ENCODE peak calls at places on chromosomes 3 and 15, in four cellular contexts. E is WTC11, L is K562, N is HepG2. M is an unnamed sample.

GRCh38 chr3:31253782-31254181 is 278.9 kb upstream of the STT3B start:
- DNase-seq in E (no peak), N (no peak), L (no peak), M (no peak)

GRCh38 chr15:29612096-29612495 is 210.2 kb downstream of the TJP1 start:
- DNase-seq in L (no peak), N (no peak), E (no peak), M (no peak)

GRCh38 chr15:40238927-40239591 is at the start of gene PAK6:
- DNase-seq in N (no peak), L (peak), E (peak), M (no peak)

GRCh38 chr15:36130641-36131310 is 448.6 kb upstream of the CDIN1 start:
- DNase-seq in N (no peak), E (no peak), L (no peak), M (no peak)

GRCh38 chr15:36208868-36209582 is 370.4 kb upstream of the CDIN1 start:
- DNase-seq in N (no peak), E (no peak), L (no peak), M (no peak)

GRCh38 chr15:67899596-67900283 is 59.9 kb upstream of the RNU6-1 start:
- DNase-seq in L (no peak), N (no peak), E (no peak), M (no peak)

GRCh38 chr15:35540885-35541284 is 5.1 kb downstream of the DPH6 start:
- DNase-seq in N (no peak), L (no peak), E (no peak), M (no peak)

GRCh38 chr3:30306896-30307295 is 299.5 kb upstream of the TGFBR2 start:
- DNase-seq in L (no peak), N (no peak), E (no peak), M (no peak)

GRCh38 chr3:113275876-113276580 is 64.7 kb downstream of the BOC start:
- DNase-seq in L (no peak), N (peak), E (no peak), M (peak)

GRCh38 chr3:11346416-11346815 is 74.2 kb downstream of the ATG7 start:
- DNase-seq in E (no peak), L (no peak), N (no peak), M (no peak)

GRCh38 chr3:170726976-170727661 is 141.2 kb upstream of the SLC7A14 start:
- DNase-seq in E (no peak), N (no peak), L (peak), M (no peak)

GRCh38 chr15:55255714-55256113 is 33.9 kb downstream of the RAB27A start:
- DNase-seq in L (no peak), E (no peak), N (no peak), M (no peak)

GRCh38 chr3:113575191-113575590 is 42.8 kb downstream of the SIDT1 start:
- DNase-seq in L (no peak), N (no peak), E (no peak), M (no peak)

GRCh38 chr15:50883903-50884302 is 24.6 kb upstream of the AP4E1 start:
- DNase-seq in L (no peak), E (no peak), N (no peak), M (peak)

GRCh38 chr3:61715886-61716527 is 154.6 kb downstream of the PTPRG start:
- DNase-seq in N (no peak), L (no peak), E (no peak), M (no peak)

GRCh38 chr3:136207741-136208140 is 11.6 kb upstream of the MSL2 start:
- DNase-seq in L (no peak), N (no peak), E (no peak), M (no peak)

GRCh38 chr3:13019706-13020105 is 53.5 kb downstream of the IQSEC1 start:
- DNase-seq in E (no peak), N (no peak), L (no peak), M (no peak)

GRCh38 chr15:36779744-36780408 is 200.4 kb downstream of the CDIN1 start:
- DNase-seq in E (no peak), N (no peak), L (no peak), M (no peak)

GRCh38 chr3:52528596-52529375 is 4.9 kb downstream of the NT5DC2 start:
- DNase-seq in N (no peak), L (no peak), E (peak), M (no peak)

GRCh38 chr15:73626072-73626471 is 7.1 kb downstream of the NPTN start:
- DNase-seq in L (no peak), N (no peak), E (no peak), M (no peak)

GRCh38 chr3:109563149-109563548 is 225.8 kb upstream of the DPPA4 start:
- DNase-seq in N (no peak), L (no peak), E (no peak), M (no peak)

GRCh38 chr15:31831596-31831995 is 198.7 kb upstream of the CHRNA7 start:
- DNase-seq in L (no peak), E (no peak), N (no peak), M (no peak)

GRCh38 chr3:52281980-52282801 is 3.7 kb upstream of the WDR82 start:
- DNase-seq in E (no peak), N (peak), L (no peak), M (no peak)

GRCh38 chr3:56025316-56025715 is 443.0 kb downstream of the ERC2 start:
- DNase-seq in E (no peak), L (no peak), N (no peak), M (no peak)

GRCh38 chr3:47476330-47476626 is 537 bp upstream of the SCAP start:
- DNase-seq in L (no peak), E (no peak), N (no peak), M (no peak)

GRCh38 chr3:49461443-49462171 is 8.5 kb upstream of the DAG1 start:
- DNase-seq in N (no peak), E (peak), L (no peak), M (no peak)

GRCh38 chr15:99677540-99678134 is 55.6 kb downstream of the LYSMD4 start:
- DNase-seq in N (no peak), E (no peak), L (no peak), M (no peak)

GRCh38 chr3:159126261-159127020 is 324.6 kb downstream of the MFSD1 start:
- DNase-seq in L (no peak), N (no peak), E (no peak), M (no peak)

GRCh38 chr3:65030847-65031463 is 343.2 kb upstream of the ADAMTS9 start:
- DNase-seq in N (no peak), E (no peak), L (peak), M (no peak)

GRCh38 chr3:76203578-76203977 is 418.2 kb upstream of the ZNF717 start:
- DNase-seq in E (peak), N (no peak), L (no peak), M (no peak)

GRCh38 chr3:59570816-59571215 is 521.0 kb upstream of the CFAP20DC start:
- DNase-seq in L (no peak), N (no peak), E (no peak), M (no peak)

GRCh38 chr3:103585809-103586208 is 1151.0 kb downstream of the ZPLD1 start:
- DNase-seq in L (no peak), E (no peak), N (no peak), M (no peak)

GRCh38 chr15:79243723-79244122 is 38.8 kb upstream of the ANKRD34C start:
- DNase-seq in N (no peak), E (no peak), L (no peak), M (no peak)

GRCh38 chr3:9949115-9949514 is 3.1 kb downstream of the PRRT3 start:
- DNase-seq in N (no peak), E (no peak), L (no peak), M (no peak)
- TF ChIP-seq CBFB in N (no peak), E (no peak), L (no peak), M (no peak)

GRCh38 chr15:65893060-65893459 is 23.8 kb downstream of the RAB11A start:
- DNase-seq in L (no peak), N (no peak), E (no peak), M (no peak)
- TF ChIP-seq CBFB in L (no peak), N (no peak), E (no peak), M (no peak)

GRCh38 chr3:37631686-37632085 is 230.0 kb upstream of the CTDSPL start:
- DNase-seq in N (no peak), L (no peak), E (no peak), M (no peak)
- TF ChIP-seq CBFB in N (no peak), L (no peak), E (no peak), M (no peak)

GRCh38 chr3:43222594-43222993 is 63.7 kb upstream of the SNRK start:
- DNase-seq in N (no peak), E (no peak), L (no peak), M (no peak)
- TF ChIP-seq CBFB in N (no peak), E (no peak), L (no peak), M (no peak)

GRCh38 chr3:177673105-177673804 is 476.0 kb upstream of the TBL1XR1 start:
- DNase-seq in N (no peak), E (no peak), L (no peak), M (no peak)
- TF ChIP-seq CBFB in N (no peak), E (no peak), L (no peak), M (no peak)

DNA sequence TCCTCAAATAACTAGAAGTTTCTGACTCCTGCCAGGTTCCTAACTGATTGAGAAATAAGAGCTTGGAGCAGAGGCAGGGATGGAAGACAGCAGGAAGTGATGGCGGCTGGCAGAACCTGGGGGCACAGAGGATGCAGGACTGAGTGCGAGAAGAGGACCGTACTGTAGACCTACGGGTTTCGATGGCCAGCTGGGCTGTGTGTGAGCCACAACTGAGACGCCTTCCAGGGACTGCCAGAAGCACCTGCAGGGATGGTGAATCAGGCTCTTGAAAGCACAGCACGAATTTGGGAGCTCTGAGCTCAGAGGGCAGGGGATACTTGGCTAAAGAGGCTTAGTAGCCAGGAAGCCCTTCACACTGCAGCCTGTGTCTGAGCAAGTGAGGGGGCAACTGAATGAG is 165.6 kb downstream of the ABHD5 start:
- DNase-seq in N (no peak), L (no peak), E (no peak), M (no peak)
- TF ChIP-seq CBFB in N (no peak), L (no peak), E (no peak), M (no peak)

GRCh38 chr3:24521306-24522154 is 26.9 kb upstream of the THRB start:
- DNase-seq in N (peak), L (peak), E (peak), M (no peak)
- TF ChIP-seq CBFB in N (no peak), L (no peak), E (no peak), M (no peak)

GRCh38 chr3:122390665-122391064 is 6.7 kb downstream of the FAM162A start:
- DNase-seq in N (no peak), E (no peak), L (no peak), M (no peak)
- TF ChIP-seq CBFB in N (no peak), E (no peak), L (no peak), M (no peak)

GRCh38 chr3:161268601-161269000 is 47.5 kb downstream of the NMD3 start:
- DNase-seq in L (no peak), N (no peak), E (no peak), M (no peak)
- TF ChIP-seq CBFB in L (no peak), N (no peak), E (no peak), M (no peak)

M was measured in GM12878.